ENCODE peak calls at places on chromosomes 6 and 20, in ten cellular contexts. V is activated CD8-positive, alpha-beta memory T cell treated with anti-CD3 and anti-CD28 coated beads, Interleukin-2, amount 10 ng/mL, durations not matched to agents 7 days and 5 days; A is activated naive CD8-positive, alpha-beta T cell treated with anti-CD3 and anti-CD28 coated beads, Interleukin-2, amount 10 ng/mL, durations not matched to agents 7 days and 5 days; U is HepG2; Y is aorta; B is activated CD4-positive, alpha-beta T cell treated with anti-CD3 and anti-CD28 coated beads for 36 hours; Z is naive thymus-derived CD8-positive, alpha-beta T cell; T is left colon; O is heart left ventricle; Q is left cardiac atrium. L is an unnamed sample.

GRCh38 chr20:1533059-1533458 is 24.4 kb downstream of the SIRPD start:
- ATAC-seq in B (peak; percentile 60), Q (no peak), U (peak; percentile 74), A (peak; percentile 61), V (peak; percentile 27), T (no peak), Z (peak; percentile 39), O (no peak), Y (no peak), L (peak; percentile 38)

GRCh38 chr20:34747479-34747878 is 43.3 kb downstream of the TP53INP2 start:
- ATAC-seq in O (no peak), T (no peak), V (no peak), Q (no peak), Y (no peak), A (no peak), Z (no peak), U (no peak), B (peak; percentile 63), L (no peak)

GRCh38 chr6:157430834-157431233 is 49.8 kb downstream of the ZDHHC14 start:
- ATAC-seq in T (no peak), O (peak; percentile 61), Q (peak; percentile 42), V (no peak), A (no peak), Y (no peak), U (no peak), B (peak; percentile 15), Z (no peak), L (no peak)

GRCh38 chr20:49910340-49910706 is 5.0 kb downstream of the SPATA2 start:
- ATAC-seq in U (no peak), B (no peak), Y (no peak), Q (no peak), Z (no peak), A (no peak), O (no peak), V (no peak), T (no peak), L (no peak)

GRCh38 chr6:13465734-13466133 is 21.7 kb downstream of the GFOD1 start:
- ATAC-seq in T (no peak), O (no peak), Z (no peak), A (no peak), Q (no peak), U (no peak), Y (no peak), V (no peak), B (peak; percentile 54), L (peak; percentile 36)

GRCh38 chr6:16822975-16823374 is 61.7 kb upstream of the ATXN1 start:
- ATAC-seq in V (no peak), U (no peak), A (no peak), Z (no peak), B (no peak), T (no peak), Y (no peak), Q (no peak), O (no peak), L (no peak)

GRCh38 chr6:36969240-36969691 is 14.7 kb downstream of the PI16 start:
- ATAC-seq in B (no peak), V (no peak), Q (no peak), Z (no peak), T (peak; percentile 60), Y (no peak), O (no peak), U (no peak), A (no peak), L (peak; percentile 54)

GRCh38 chr6:11486486-11486885 is 51.1 kb upstream of the TMEM170B start:
- ATAC-seq in Y (no peak), V (no peak), Z (no peak), U (no peak), B (no peak), T (no peak), Q (no peak), A (no peak), O (no peak), L (no peak)

GRCh38 chr6:45185403-45186251 is 142.5 kb upstream of the RUNX2 start:
- ATAC-seq in Z (peak; percentile 92), U (no peak), O (no peak), B (peak; percentile 45), Y (no peak), T (no peak), V (peak; percentile 36), A (peak; percentile 78), Q (no peak), L (no peak)

GRCh38 chr6:116008470-116009229 is 52.0 kb downstream of the FRK start:
- ATAC-seq in B (no peak), Z (no peak), U (peak; percentile 43), Y (peak; percentile 85), Q (peak; percentile 35), T (no peak), O (peak; percentile 83), V (no peak), A (no peak), L (peak; percentile 28)

GRCh38 chr20:57384953-57385761 is 6.0 kb upstream of the RBM38 start:
- ATAC-seq in U (no peak), Y (no peak), B (no peak), O (peak; percentile 10), A (no peak), Q (no peak), T (peak; percentile 27), Z (no peak), V (no peak), L (no peak)

GRCh38 chr6:110756817-110757216 is 58.5 kb downstream of the CDK19 start:
- ATAC-seq in O (no peak), A (no peak), Q (no peak), T (no peak), Y (no peak), U (no peak), Z (no peak), B (no peak), V (no peak), L (no peak)

GRCh38 chr6:19477563-19477962 is 359.6 kb upstream of the ID4 start:
- ATAC-seq in Q (no peak), Z (no peak), A (no peak), U (no peak), O (no peak), V (no peak), B (no peak), T (no peak), Y (no peak), L (peak; percentile 74)

GRCh38 chr6:154569136-154569862 is 58.8 kb upstream of the CNKSR3 start:
- ATAC-seq in A (no peak), B (no peak), Z (no peak), O (no peak), Y (no peak), T (peak; percentile 50), Q (no peak), V (no peak), U (no peak), L (no peak)

L was measured in esophagus mucosa.